ENCODE peak calls at places on chromosomes 5 and 9, in five cellular contexts. U is naive thymus-derived CD4-positive, alpha-beta T cell; G is breast epithelium; Z is stomach; T is psoas muscle. I is an unnamed sample.

GRCh38 chr9:127654619-127655018 is 42.5 kb downstream of the STXBP1 start:
- DNase-seq in U (no peak), G (no peak), Z (no peak), T (no peak), I (peak; percentile 16)

GRCh38 chr5:7794823-7795222 is 56.1 kb downstream of the CFAP90 start:
- DNase-seq in T (no peak), G (no peak), U (no peak), Z (no peak), I (no peak)

GRCh38 chr5:157253547-157253946 is 12.4 kb upstream of the CYFIP2 start:
- DNase-seq in T (no peak), U (no peak), G (no peak), Z (peak; percentile 47), I (peak; percentile 85)

GRCh38 chr5:26003966-26004365 is 1034.4 kb downstream of the CDH9 start:
- DNase-seq in T (no peak), Z (no peak), U (no peak), G (no peak), I (peak; percentile 43)

GRCh38 chr9:13690595-13690994 is 411.1 kb upstream of the MPDZ start:
- DNase-seq in G (no peak), T (no peak), U (no peak), Z (no peak), I (no peak)

GRCh38 chr9:110105107-110105506 is 102.9 kb downstream of the C9orf152 start:
- DNase-seq in Z (no peak), U (no peak), T (no peak), G (no peak), I (no peak)

GRCh38 chr9:7542648-7543165 is 256.9 kb downstream of the DMAC1 start:
- DNase-seq in U (no peak), T (no peak), Z (no peak), G (no peak), I (no peak)

GRCh38 chr5:68339921-68340321 is 124.4 kb downstream of the PIK3R1 start:
- DNase-seq in U (no peak), T (no peak), G (no peak), Z (no peak), I (no peak)

GRCh38 chr9:128004011-128004604 is 23.3 kb upstream of the EEIG1 start:
- DNase-seq in Z (no peak), T (no peak), G (no peak), U (no peak), I (no peak)

GRCh38 chr5:83405662-83406061 is 65.9 kb upstream of the VCAN start:
- DNase-seq in U (no peak), Z (no peak), G (no peak), T (no peak), I (no peak)

GRCh38 chr9:125146247-125146646 is 2.9 kb upstream of the SCAI start:
- DNase-seq in T (no peak), U (no peak), Z (no peak), G (no peak), I (no peak)

GRCh38 chr5:144742376-144742775 is 571.7 kb downstream of the KCTD16 start:
- DNase-seq in Z (no peak), U (no peak), G (no peak), T (no peak), I (no peak)

GRCh38 chr5:135029468-135030122 is 4.4 kb downstream of the PITX1 start:
- DNase-seq in U (no peak), G (no peak), Z (no peak), T (no peak), I (no peak)

GRCh38 chr5:19608434-19608833 is 379.6 kb downstream of the CDH18 start:
- DNase-seq in Z (no peak), G (no peak), T (no peak), U (no peak), I (peak; percentile 42)

GRCh38 chr9:5773324-5773999 is 59.5 kb downstream of the ERMP1 start:
- DNase-seq in T (no peak), Z (no peak), G (no peak), U (no peak), I (no peak)

GRCh38 chr5:96256795-96257470 is 176.1 kb downstream of the PCSK1 start:
- DNase-seq in T (no peak), G (no peak), Z (no peak), U (no peak), I (peak; percentile 65)

GRCh38 chr9:135695036-135695435 is 4.2 kb downstream of the SOHLH1 start:
- DNase-seq in G (no peak), U (no peak), T (no peak), Z (no peak), I (no peak)

GRCh38 chr9:27154923-27155322 is 45.9 kb downstream of the TEK start:
- DNase-seq in T (no peak), U (no peak), Z (no peak), G (no peak), I (peak; percentile 19)

GRCh38 chr5:43305948-43306563 is 7.2 kb downstream of the HMGCS1 start:
- DNase-seq in U (peak; percentile 48), T (no peak), G (no peak), Z (no peak), I (peak; percentile 90)

GRCh38 chr5:79070002-79070567 is 518 bp downstream of the BHMT2 start:
- DNase-seq in T (peak; percentile 57), G (no peak), U (no peak), Z (no peak), I (no peak)

GRCh38 chr5:124996023-124996763 is 249.8 kb upstream of the ZNF608 start:
- DNase-seq in G (no peak), T (no peak), Z (no peak), U (no peak), I (no peak)

GRCh38 chr5:132823481-132824050 is 6.9 kb downstream of the SHROOM1 start:
- DNase-seq in U (no peak), Z (no peak), G (no peak), T (no peak), I (no peak)

GRCh38 chr9:132008184-132008781 is 71.4 kb downstream of the MED27 start:
- DNase-seq in U (no peak), T (no peak), Z (no peak), G (no peak), I (no peak)

GRCh38 chr5:148391422-148391821 is 7.7 kb downstream of the FBXO38 start:
- DNase-seq in T (no peak), Z (no peak), U (no peak), G (no peak), I (no peak)

GRCh38 chr5:19837536-19838179 is 150.3 kb downstream of the CDH18 start:
- DNase-seq in Z (no peak), U (no peak), T (no peak), G (no peak), I (no peak)

GRCh38 chr5:124612023-124612422 is 134.4 kb downstream of the ZNF608 start:
- DNase-seq in T (no peak), U (no peak), Z (no peak), G (no peak), I (no peak)

GRCh38 chr5:173498286-173498685 is 118.2 kb downstream of the BOD1 start:
- DNase-seq in Z (no peak), T (peak; percentile 70), G (no peak), U (no peak), I (no peak)

GRCh38 chr5:152932631-152933030 is 527.6 kb upstream of the NMUR2 start:
- DNase-seq in G (no peak), U (no peak), T (no peak), Z (no peak), I (no peak)

GRCh38 chr5:61408476-61409168 is 76.6 kb downstream of the ZSWIM6 start:
- DNase-seq in G (peak; percentile 98), Z (peak; percentile 99), U (peak; percentile 92), T (peak; percentile 99), I (peak; percentile 94)

GRCh38 chr9:136052991-136053756 is 41.9 kb downstream of the NACC2 start:
- DNase-seq in G (no peak), Z (no peak), U (no peak), T (no peak), I (no peak)

GRCh38 chr9:137046094-137046787 is at the start of gene NPDC1:
- DNase-seq in T (peak; percentile 82), G (peak; percentile 83), U (peak; percentile 77), Z (peak; percentile 90), I (peak; percentile 91)

GRCh38 chr9:101495810-101496209 is 37.8 kb upstream of the RNF20 start:
- DNase-seq in T (no peak), Z (no peak), G (no peak), U (no peak), I (no peak)

DNA sequence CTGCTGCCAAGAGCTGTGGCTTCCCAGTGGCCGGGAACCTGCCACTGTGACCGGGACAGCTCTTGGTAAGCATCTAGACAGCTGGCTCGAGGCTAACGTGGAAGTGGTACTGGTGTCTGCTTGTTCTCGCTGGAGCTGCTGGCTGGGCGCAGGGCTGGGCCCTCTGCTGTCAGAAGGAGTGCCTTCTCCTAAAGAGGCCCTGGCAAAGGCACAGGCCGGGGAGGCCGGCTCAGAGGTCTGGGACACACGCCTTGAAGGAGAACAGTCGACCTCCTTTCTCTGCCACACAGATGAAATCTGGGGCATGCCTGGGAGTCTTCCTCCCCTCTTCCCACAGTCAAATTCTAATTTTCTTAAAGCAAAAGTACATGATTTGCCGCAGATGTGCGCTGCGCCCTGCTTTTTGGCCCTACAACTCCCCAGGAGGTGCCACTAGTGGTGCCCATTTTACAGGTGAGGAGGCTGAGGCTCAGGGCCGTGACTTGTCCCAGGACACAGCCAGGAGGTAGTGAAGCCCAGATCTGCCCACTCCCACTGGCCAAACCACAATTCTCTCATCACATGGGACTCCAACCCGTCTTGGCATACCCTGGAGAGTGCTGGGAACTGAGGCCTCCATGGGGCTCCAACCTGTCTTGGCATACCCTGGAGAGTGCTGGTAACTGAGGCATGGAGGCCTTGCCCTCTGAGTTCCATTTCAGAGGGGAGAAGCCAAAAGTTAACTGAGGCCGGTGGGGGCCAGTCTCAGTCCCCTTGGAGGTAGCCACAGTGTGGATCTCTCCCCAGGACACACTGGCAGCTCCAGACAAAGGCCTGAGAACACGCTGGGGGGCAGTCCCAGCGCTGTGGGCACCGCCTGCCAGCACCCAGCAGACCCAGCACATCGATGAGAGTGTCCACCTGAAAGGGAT is 12.0 kb upstream of the RXRA start:
- DNase-seq in U (no peak), T (peak; percentile 30), Z (no peak), G (no peak), I (no peak)
- H3K4me3 ChIP-seq in U (no peak overlapping the region), T (no peak overlapping the region), Z (no peak overlapping the region), G (no peak overlapping the region), I (no peak overlapping the region)

GRCh38 chr5:149801307-149801985 is 71.3 kb downstream of the PPARGC1B start:
- DNase-seq in U (no peak), G (no peak), T (no peak), Z (no peak), I (no peak)
- H3K4me1 ChIP-seq in U (no peaks in the 10 kb centered on the region), G (no peaks in the 10 kb centered on the region), T (peaks cover 98% of the 10 kb centered on the region), Z (peaks cover 93% of the 10 kb centered on the region), I (peaks cover 29% of the 10 kb centered on the region)

GRCh38 chr5:32506809-32507208 is 62.3 kb upstream of the ZFR start:
- DNase-seq in U (no peak), Z (no peak), T (no peak), G (no peak), I (no peak)
- H3K4me3 ChIP-seq in U (no peak overlapping the region), Z (no peak overlapping the region), T (no peak overlapping the region), G (no peak overlapping the region), I (no peak overlapping the region)

DNA sequence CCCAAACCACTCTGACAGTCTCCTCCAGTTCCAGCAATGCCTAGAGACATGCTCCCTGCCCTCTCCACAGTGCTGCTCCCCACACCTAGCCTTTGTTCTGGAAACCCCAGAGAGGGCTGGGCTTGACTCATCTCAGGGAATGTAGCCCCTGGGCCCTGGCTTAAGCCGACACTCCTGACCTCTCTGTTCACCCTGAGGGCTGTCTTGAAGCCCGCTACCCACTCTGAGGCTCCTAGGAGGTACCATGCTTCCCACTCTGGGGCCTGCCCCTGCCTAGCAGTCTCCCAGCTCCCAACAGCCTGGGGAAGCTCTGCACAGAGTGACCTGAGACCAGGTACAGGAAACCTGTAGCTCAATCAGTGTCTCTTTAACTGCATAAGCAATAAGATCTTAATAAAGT is 4.0 kb downstream of the SLC35A4 start:
- DNase-seq in T (no peak), U (no peak), G (no peak), Z (no peak), I (peak; percentile 34)
- H3K4me1 ChIP-seq in T (peaks cover 68% of the 10 kb centered on the region), U (peaks cover 26% of the 10 kb centered on the region), G (peaks cover 12% of the 10 kb centered on the region), Z (peaks cover 60% of the 10 kb centered on the region), I (peaks cover 15% of the 10 kb centered on the region)